ENCODE peak calls at places on chromosomes 1 and 21, in four cellular contexts. X is HepG2, Z is GM12878, N is K562. E is an unnamed sample.

GRCh38 chr1:174995916-174996315 is 3.8 kb upstream of the CACYBP start:
- DNase-seq in Z (no peak), X (no peak), N (no peak), E (no peak)

GRCh38 chr1:2927995-2928732 is 93.1 kb upstream of the ACTRT2 start:
- DNase-seq in Z (no peak), N (no peak), X (no peak), E (no peak)

GRCh38 chr1:7560601-7561181 is 210.4 kb upstream of the VAMP3 start:
- DNase-seq in X (no peak), Z (no peak), N (no peak), E (no peak)

GRCh38 chr1:205791568-205792180 is 16.4 kb upstream of the RAB29 start:
- DNase-seq in X (peak; percentile 48), Z (no peak), N (peak; percentile 73), E (peak; percentile 70)

GRCh38 chr1:154863702-154864174 is 6.3 kb downstream of the KCNN3 start:
- DNase-seq in Z (peak; percentile 85), N (peak; percentile 77), X (peak; percentile 34), E (peak; percentile 73)

GRCh38 chr1:99700020-99700419 is 54.1 kb downstream of the PALMD start:
- DNase-seq in X (no peak), Z (no peak), N (no peak), E (no peak)

GRCh38 chr1:236795757-236796719 is 946 bp downstream of the MTR start:
- DNase-seq in Z (peak; percentile 15), N (no peak), X (peak; percentile 23), E (no peak)

GRCh38 chr1:234132799-234133198 is 228.3 kb downstream of the SLC35F3 start:
- DNase-seq in N (no peak), X (no peak), Z (no peak), E (no peak)

GRCh38 chr21:29334717-29335428 is 36.2 kb downstream of the BACH1 start:
- DNase-seq in N (no peak), X (no peak), Z (no peak), E (no peak)

GRCh38 chr1:230700132-230700531 is 13.8 kb downstream of the AGT start:
- DNase-seq in N (no peak), Z (no peak), X (no peak), E (no peak)

GRCh38 chr1:40711465-40712404 is 20.2 kb downstream of the NFYC start:
- DNase-seq in X (peak; percentile 50), Z (no peak), N (peak; percentile 30), E (no peak)

GRCh38 chr1:49686107-49686506 is 337.6 kb downstream of the AGBL4 start:
- DNase-seq in Z (no peak), N (no peak), X (no peak), E (no peak)

GRCh38 chr1:180482425-180483275 is 19.7 kb downstream of the ACBD6 start:
- DNase-seq in N (peak; percentile 53), Z (no peak), X (peak; percentile 51), E (no peak)

DNA sequence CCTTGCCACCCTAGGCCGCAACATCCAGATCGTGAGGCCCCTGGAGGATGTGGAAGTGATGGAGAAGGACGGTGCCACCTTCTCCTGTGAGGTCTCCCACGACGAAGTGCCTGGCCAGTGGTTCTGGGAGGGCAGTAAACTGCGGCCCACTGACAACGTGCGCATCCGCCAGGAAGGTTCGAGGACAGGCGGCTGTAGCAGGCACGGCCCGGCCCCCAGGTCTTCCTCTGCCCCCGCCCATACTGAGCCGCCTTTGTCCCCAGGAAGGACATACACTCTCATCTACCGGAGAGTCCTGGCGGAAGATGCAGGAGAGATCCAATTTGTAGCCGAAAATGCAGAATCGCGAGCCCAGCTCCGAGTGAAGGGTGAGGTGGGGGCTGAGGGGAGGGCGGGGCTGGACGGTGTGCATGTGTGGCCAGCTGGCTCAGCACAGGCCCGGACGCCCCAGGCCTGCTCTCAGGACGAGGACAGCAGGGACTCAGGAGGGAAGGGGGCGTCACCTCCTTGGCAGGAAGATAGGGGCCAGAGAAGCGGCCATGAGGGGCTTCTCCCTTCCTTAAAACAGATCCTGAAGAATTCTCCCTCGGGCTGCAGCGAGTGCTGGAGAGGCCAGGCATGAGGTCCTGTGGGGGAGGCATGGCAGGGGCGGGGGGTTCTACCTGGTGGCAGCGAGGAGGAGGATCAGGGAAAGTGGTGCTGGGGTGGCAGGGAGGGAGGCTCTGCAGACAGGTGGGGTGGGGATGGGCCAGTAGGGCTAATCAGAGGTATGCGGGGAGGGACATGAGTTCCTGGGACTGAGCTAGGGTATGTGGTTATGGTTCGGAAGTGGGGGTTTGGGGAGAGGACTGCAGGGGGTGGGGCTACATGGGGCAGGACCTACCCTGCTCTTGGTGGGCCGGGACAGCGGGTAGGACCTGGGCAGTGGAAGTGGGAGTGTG is 69.9 kb downstream of the OBSCN start:
- DNase-seq in X (no peak), N (no peak), Z (no peak), E (no peak)
- TF ChIP-seq CREM in X (no peak), N (no peak), Z (no peak), E (no peak)

GRCh38 chr1:30942326-30942978 is 33.9 kb upstream of the SDC3 start:
- DNase-seq in X (no peak), N (no peak), Z (no peak), E (no peak)
- TF ChIP-seq CREM in X (no peak), N (no peak), Z (no peak), E (no peak)

GRCh38 chr1:210372931-210373627 is 44.4 kb downstream of the HHAT start:
- DNase-seq in N (no peak), Z (no peak), X (no peak), E (no peak)
- TF ChIP-seq CREM in N (no peak), Z (no peak), X (no peak), E (no peak)

DNA sequence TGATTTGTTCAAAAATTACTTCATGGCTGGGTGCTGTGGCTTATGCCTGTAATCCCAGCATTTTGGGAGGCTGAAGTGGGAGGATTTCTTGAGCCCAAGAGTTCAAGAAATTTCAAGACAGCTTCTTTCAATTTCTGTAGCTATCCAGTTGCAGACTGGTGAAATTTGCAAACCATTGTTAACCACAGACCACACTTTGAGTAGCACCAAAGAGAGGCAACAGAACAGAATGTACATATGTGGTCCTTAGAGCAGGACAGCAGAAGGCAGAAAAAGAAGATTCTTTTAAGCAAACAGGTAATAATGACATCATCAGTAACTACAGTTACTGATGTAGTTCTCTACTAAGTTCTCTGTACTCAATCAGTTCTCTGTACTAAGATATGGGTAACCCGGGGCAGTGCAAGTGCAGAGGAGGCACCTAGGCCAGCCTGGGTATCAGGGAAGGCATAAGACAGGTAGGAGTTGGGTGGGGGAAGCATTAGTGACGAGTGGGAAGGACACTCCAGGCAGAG is 5.5 kb upstream of the KLF17 start:
- DNase-seq in X (no peak), N (no peak), Z (no peak), E (no peak)
- TF ChIP-seq CREM in X (no peak), N (no peak), Z (no peak), E (no peak)

DNA sequence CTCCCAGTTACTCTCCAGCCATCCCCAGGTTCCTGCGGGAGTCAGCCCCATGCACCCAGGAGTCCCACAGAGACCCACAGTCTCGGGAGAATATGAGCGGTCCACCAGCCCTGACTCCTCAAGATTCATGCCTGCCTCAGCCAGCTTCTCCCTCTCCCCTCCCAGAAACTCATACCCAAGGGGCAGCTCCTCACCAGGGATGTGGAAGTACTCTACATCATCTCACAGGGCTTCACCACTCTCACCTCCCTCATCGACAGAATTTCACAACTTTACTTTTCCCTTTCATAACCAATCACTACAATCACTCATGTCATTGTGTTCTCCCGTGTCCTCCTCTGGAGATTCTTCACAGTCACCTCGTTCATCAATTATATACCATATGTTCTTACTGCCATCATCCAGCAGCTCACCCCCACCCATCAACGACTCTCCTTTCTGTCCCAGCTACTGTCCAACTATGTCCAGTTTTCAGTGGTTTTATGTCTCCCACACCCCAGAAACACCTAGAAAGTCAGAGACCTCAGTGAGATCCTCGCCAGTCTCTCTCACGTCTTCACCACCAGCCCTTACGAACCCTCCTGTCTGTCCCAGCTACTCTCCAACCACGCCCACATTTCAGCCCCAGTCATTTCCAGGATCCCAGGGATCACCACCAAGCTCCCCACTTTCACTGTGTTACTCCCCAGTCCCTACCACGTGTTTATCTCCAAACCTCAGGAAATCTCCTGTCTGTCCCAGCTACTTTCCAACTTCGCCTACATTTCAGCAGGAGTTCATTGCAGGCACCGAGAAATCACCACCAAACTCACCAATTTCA is 1530.1 kb upstream of the TPTE start:
- DNase-seq in Z (no peak), X (peak; percentile 92), N (peak; percentile 18), E (no peak)
- TF ChIP-seq CREM in Z (no peak), X (no peak), N (no peak), E (no peak)

GRCh38 chr1:21261551-21262281 is 28.5 kb downstream of the ECE1 start:
- DNase-seq in Z (no peak), N (peak; percentile 66), X (no peak), E (no peak)

GRCh38 chr1:21263653-21264225 is 26.5 kb downstream of the ECE1 start:
- DNase-seq in X (no peak), Z (no peak), N (no peak), E (no peak)

GRCh38 chr1:21263052-21263429 is 27.2 kb downstream of the ECE1 start:
- DNase-seq in N (no peak), Z (no peak), X (no peak), E (no peak)

GRCh38 chr1:21260405-21261129 is 29.7 kb downstream of the ECE1 start:
- DNase-seq in Z (no peak), N (no peak), X (no peak), E (no peak)

GRCh38 chr1:21262282-21263051 is 27.8 kb downstream of the ECE1 start:
- DNase-seq in N (peak; percentile 73), X (peak; percentile 45), Z (no peak), E (peak; percentile 33)
- TF ChIP-seq CREM in N (no peak), X (no peak), Z (no peak), E (no peak)

DNA sequence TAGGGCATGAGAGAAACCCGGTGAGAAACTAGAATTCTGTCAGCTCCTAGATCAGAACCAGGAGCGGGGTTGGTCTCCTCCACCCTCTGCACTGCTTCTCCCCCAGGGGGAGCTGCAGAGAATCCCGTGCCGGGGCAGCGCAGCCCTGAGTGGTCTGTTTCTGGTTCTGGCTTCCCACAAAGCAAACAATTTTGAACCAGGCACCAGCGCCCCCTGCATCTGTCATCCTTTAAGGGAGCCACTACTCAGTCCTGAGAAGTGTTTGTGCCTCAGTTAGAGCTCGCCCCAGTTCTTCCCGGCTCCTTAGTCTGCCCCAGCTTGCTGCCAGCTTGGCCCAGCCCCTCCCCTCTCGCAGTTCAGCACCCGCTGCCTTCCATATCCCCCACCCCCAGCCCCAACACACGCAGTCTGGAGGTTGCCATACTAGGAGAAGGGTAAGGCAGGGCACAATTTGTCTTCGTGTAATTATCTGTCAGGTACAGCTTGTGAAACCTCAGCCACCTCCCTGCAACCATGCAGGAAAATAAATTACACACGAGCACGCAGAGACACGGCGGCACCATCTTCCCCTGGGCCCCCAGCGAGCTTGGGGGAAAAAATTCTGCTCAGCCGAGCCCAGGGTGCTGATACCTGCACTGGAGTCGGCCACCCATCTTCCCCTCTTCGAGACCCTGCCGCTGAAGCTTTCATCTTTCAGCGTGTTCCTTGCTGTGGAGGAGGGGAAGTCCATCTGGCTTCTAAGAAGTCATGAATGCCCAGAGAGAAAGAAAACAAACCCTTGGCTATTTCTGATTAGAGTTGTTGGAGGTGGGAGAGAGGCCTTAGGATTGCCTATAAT is 62.6 kb upstream of the CD1D start:
- DNase-seq in N (peak; percentile 37), Z (no peak), X (peak; percentile 28), E (peak; percentile 87)
- TF ChIP-seq CREM in N (no peak), Z (no peak), X (no peak), E (no peak)

E was measured in WTC11.